ENCODE peak calls at places on chromosomes 4 and X, in four cellular contexts. W is brain microvascular endothelial cell, Z is ovary, T is PC-3. N is an unnamed sample.

GRCh38 chr4:165481458-165481857 is 102.7 kb downstream of the CPE start:
- DNase-seq in W (no peak), Z (no peak), T (no peak), N (no peak)

GRCh38 chrX:45758319-45758718 is 557.6 kb upstream of the DIPK2B start:
- DNase-seq in W (peak; percentile 81), T (peak; percentile 83), Z (no peak), N (no peak)

GRCh38 chr4:42627887-42628646 is 28.8 kb downstream of the ATP8A1 start:
- DNase-seq in W (no peak), T (no peak), Z (peak; percentile 88), N (peak; percentile 19)

GRCh38 chr4:73131281-73131680 is 61.8 kb upstream of the COX18 start:
- DNase-seq in Z (no peak), W (no peak), T (no peak), N (no peak)

GRCh38 chr4:123248260-123248659 is 148.3 kb upstream of the SPRY1 start:
- DNase-seq in T (no peak), W (no peak), Z (no peak), N (no peak)

GRCh38 chr4:155676430-155676825 is 9.8 kb downstream of the GUCY1A1 start:
- DNase-seq in Z (no peak), W (no peak), T (no peak), N (no peak)

GRCh38 chr4:111330786-111331185 is 707.9 kb upstream of the PITX2 start:
- DNase-seq in W (no peak), T (no peak), Z (no peak), N (no peak)

GRCh38 chr4:94160774-94161173 is 46.9 kb upstream of the SMARCAD1 start:
- DNase-seq in T (no peak), Z (no peak), W (no peak), N (no peak)

GRCh38 chr4:48109413-48110263 is 24.4 kb downstream of the TXK start:
- DNase-seq in Z (no peak), W (peak; percentile 43), T (peak; percentile 74), N (no peak)

GRCh38 chr4:169120624-169121023 is 110.6 kb upstream of the CBR4 start:
- DNase-seq in W (no peak), T (no peak), Z (no peak), N (no peak)

GRCh38 chrX:4674028-4674782 is 960.8 kb upstream of the PRKX start:
- DNase-seq in W (no peak), Z (no peak), T (peak; percentile 84), N (no peak)

GRCh38 chr4:95243892-95244291 is 304.9 kb downstream of the UNC5C start:
- DNase-seq in W (no peak), T (no peak), Z (no peak), N (no peak)

GRCh38 chr4:7911044-7911578 is 28.6 kb downstream of the AFAP1 start:
- DNase-seq in Z (no peak), T (no peak), W (peak; percentile 89), N (no peak)

GRCh38 chr4:7655549-7656243 is 221.0 kb upstream of the PSAPL1 start:
- DNase-seq in Z (peak; percentile 65), T (no peak), W (no peak), N (no peak)

GRCh38 chr4:163922302-163922701 is 427.8 kb downstream of the TMA16 start:
- DNase-seq in Z (no peak), T (no peak), W (no peak), N (no peak)

GRCh38 chrX:70196961-70197805 is 19.9 kb downstream of the DGAT2L6 start:
- DNase-seq in W (peak; percentile 32), T (peak; percentile 88), Z (no peak), N (peak; percentile 46)

GRCh38 chr4:80371046-80371445 is 35.5 kb downstream of the CFAP299 start:
- DNase-seq in T (no peak), Z (no peak), W (no peak), N (no peak)

GRCh38 chr4:145954924-145955339 is 16.3 kb upstream of the ZNF827 start:
- DNase-seq in W (peak; percentile 94), T (peak; percentile 99), Z (no peak), N (no peak)

GRCh38 chr4:6277139-6277802 is 7.6 kb downstream of the WFS1 start:
- DNase-seq in Z (peak; percentile 87), W (no peak), T (no peak), N (no peak)

GRCh38 chr4:6279582-6280289 is 10.1 kb downstream of the WFS1 start:
- DNase-seq in T (no peak), W (no peak), Z (peak; percentile 54), N (no peak)

GRCh38 chr4:6280365-6280996 is 10.8 kb downstream of the WFS1 start:
- DNase-seq in T (peak; percentile 32), Z (peak; percentile 49), W (no peak), N (no peak)

GRCh38 chr4:6277935-6278800 is 8.5 kb downstream of the WFS1 start:
- DNase-seq in T (no peak), Z (no peak), W (no peak), N (no peak)

GRCh38 chr4:6278801-6279197 is 9.1 kb downstream of the WFS1 start:
- DNase-seq in W (peak; percentile 56), Z (peak; percentile 92), T (no peak), N (no peak)
- H3K27ac ChIP-seq in W (no peak overlapping the region), Z (peak overlapping the region; percentile 48), T (no peak overlapping the region), N (no peak overlapping the region)

GRCh38 chr4:184814686-184815045 is 11.1 kb downstream of the ACSL1 start:
- DNase-seq in T (no peak), Z (no peak), W (no peak), N (no peak)
- H3K4me3 ChIP-seq in T (peak overlapping the region; percentile 54), Z (no peak overlapping the region), W (peak overlapping the region; percentile 5), N (no peak overlapping the region)

GRCh38 chrX:119132961-119133360 is 5.3 kb upstream of the KIAA1210 start:
- DNase-seq in Z (no peak), T (no peak), W (no peak), N (no peak)
- H3K27ac ChIP-seq in Z (no peak overlapping the region), T (no peak overlapping the region), W (no peak overlapping the region), N (no peak overlapping the region)

GRCh38 chrX:123324628-123325027 is 140.6 kb downstream of the GRIA3 start:
- DNase-seq in W (no peak), Z (no peak), T (peak; percentile 42), N (no peak)
- H3K4me3 ChIP-seq in W (no peak overlapping the region), Z (no peak overlapping the region), T (no peak overlapping the region), N (no peak overlapping the region)

GRCh38 chrX:14491689-14492088 is 37.6 kb upstream of the GLRA2 start:
- DNase-seq in T (peak; percentile 22), W (no peak), Z (no peak), N (peak; percentile 2)

GRCh38 chrX:14501312-14501711 is 28.0 kb upstream of the GLRA2 start:
- DNase-seq in W (no peak), Z (peak; percentile 47), T (no peak), N (peak; percentile 60)

GRCh38 chrX:14497184-14497666 is 32.1 kb upstream of the GLRA2 start:
- DNase-seq in W (peak; percentile 8), Z (no peak), T (no peak), N (no peak)

DNA sequence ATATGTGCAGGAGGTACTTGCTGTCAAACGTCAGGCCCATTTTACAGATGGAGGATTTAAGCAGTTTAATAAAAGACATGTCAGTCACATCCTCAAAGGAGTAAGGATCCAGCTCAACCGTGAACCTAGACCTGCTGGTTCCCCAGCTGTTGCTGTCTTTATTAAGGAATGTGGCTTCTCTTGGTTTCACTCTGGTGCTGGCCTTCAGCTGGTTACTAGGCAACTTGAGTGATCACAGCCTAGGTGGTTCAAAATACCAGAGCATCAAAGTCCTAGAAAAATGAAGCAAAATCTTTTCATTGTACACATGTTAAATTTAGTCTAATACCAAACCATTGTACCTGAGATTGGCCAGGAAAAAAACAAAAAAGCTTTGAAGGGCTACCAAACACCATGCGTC is 32.7 kb upstream of the GLRA2 start:
- DNase-seq in T (no peak), W (peak; percentile 2), Z (no peak), N (no peak)
- H3K27ac ChIP-seq in T (no peak overlapping the region), W (peak overlapping the region; percentile 34), Z (no peak overlapping the region), N (no peak overlapping the region)

DNA sequence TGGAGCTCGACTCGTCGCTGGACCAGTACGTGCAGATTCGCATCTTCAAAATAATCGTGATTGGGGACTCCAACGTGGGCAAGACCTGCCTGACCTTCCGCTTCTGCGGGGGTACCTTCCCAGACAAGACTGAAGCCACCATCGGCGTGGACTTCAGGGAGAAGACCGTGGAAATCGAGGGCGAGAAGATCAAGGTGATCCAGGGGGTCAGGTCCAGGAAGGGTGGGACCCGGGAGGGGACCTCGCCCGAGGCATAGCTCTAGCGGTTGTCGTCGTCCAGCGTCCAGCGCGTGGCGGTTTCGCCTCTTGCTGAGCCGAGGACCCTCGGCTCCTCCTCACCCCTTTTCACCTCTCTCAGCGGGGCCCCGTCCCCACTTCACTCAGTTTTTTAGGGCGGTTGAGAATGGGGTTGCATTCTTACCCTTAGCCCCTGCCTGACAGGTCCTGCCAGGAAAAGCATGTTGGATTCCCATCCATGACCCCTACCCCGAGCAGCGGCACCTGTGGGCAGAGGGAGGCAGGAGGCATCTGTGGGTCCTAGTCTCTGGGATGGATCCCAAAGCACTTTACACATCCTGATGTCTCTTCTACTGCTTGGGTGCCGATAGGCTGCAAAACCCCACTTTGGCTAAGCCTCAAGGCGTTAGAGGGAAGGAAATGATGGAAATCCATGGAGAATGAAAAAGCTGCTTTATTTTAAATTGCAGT is 519 bp downstream of the RAB33A start:
- DNase-seq in Z (no peak), T (no peak), W (no peak), N (no peak)
- H3K4me3 ChIP-seq in Z (peak overlapping the region; percentile 29), T (peak overlapping the region; percentile 56), W (peak overlapping the region; percentile 56), N (no peak overlapping the region)

GRCh38 chr4:76801621-76802545 is 96.1 kb downstream of the SOWAHB start:
- DNase-seq in Z (peak; percentile 84), W (peak; percentile 22), T (no peak), N (peak; percentile 19)
- H3K27ac ChIP-seq in Z (peak overlapping the region; percentile 46), W (peak overlapping the region; percentile 75), T (no peak overlapping the region), N (peak overlapping the region; percentile 65)

DNA sequence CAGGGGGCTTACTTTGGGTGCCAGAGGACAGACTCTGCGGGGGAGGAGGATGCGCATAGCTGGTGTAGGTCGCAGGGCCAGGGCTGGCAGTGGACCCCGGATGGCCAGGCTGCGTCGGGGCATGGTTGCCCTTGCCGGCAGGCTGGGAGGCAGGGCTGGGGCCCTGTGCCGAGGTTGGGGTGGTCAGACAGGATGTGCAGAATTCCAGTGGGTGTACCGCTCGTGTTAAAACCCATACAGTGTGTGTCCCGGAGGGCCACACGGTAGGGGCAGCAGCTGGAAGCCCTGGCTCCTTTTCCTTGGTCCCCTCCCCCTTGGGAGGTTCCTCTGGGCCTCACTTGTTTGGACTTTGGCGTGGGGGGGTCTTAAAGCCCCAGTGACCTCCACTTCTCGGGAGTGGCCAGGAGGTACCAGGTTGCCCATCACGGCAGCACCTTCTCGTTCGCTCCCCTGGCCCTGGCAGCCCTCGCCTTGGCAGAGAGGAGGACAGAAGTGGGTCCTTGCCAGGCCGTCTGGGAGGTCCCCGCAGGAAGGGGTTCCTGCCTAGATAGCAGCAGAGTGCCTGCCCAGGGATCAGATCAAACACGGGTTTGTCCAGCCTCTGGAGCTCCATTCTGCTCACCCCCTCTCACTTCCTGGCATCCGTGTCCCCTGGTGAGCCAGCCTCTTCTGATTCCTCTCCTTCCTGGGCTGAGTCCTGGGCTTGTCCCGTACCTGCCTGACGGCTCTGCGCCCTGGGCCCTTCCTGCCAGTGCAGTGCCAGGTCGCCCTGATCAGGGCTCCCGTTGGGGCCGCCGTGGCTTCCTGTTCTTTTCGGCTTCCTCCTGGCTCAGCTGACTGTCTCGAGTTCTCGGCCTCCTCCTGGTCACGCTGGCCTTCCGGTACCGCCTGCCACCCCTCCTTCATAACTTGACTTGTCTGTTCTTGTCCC is 56.7 kb upstream of the HGFAC start:
- DNase-seq in Z (peak; percentile 36), W (no peak), T (no peak), N (no peak)
- H3K4me3 ChIP-seq in Z (no peak overlapping the region), W (no peak overlapping the region), T (no peak overlapping the region), N (no peak overlapping the region)

N was measured in thyroid gland.